ENCODE peak calls at places on chromosomes 1 and 21, in four cellular contexts. One of them, this sample, is unnamed.

GRCh38 chr21:37793660-37794059 is 122.6 kb downstream of the KCNJ6 start:
- DNase-seq in GM12878: no peak
- DNase-seq in H1: no peak
- DNase-seq in HepG2: no peak
- DNase-seq in this sample: no peak

GRCh38 chr21:30126575-30126974 is 40.0 kb downstream of the CLDN17 start:
- DNase-seq in GM12878: no peak
- DNase-seq in H1: no peak
- DNase-seq in HepG2: no peak
- DNase-seq in this sample: no peak

GRCh38 chr1:67393240-67393639 is 37.0 kb downstream of the SERBP1 start:
- DNase-seq in GM12878: no peak
- DNase-seq in H1: no peak
- DNase-seq in HepG2: no peak
- DNase-seq in this sample: no peak

GRCh38 chr1:226763741-226764264 is 24.7 kb upstream of the ITPKB start:
- DNase-seq in GM12878: no peak
- DNase-seq in H1: no peak
- DNase-seq in HepG2: no peak
- DNase-seq in this sample: no peak

GRCh38 chr1:113875714-113876113 is 4.2 kb upstream of the PTPN22 start:
- DNase-seq in GM12878: peak
- DNase-seq in H1: no peak
- DNase-seq in HepG2: no peak
- DNase-seq in this sample: no peak

GRCh38 chr1:31413405-31414005 is 492 bp downstream of the SERINC2 start:
- DNase-seq in GM12878: no peak
- DNase-seq in H1: peak
- DNase-seq in HepG2: no peak
- DNase-seq in this sample: peak

GRCh38 chr21:37550618-37551405 is 184.2 kb downstream of the DYRK1A start:
- DNase-seq in GM12878: no peak
- DNase-seq in H1: no peak
- DNase-seq in HepG2: no peak
- DNase-seq in this sample: peak

GRCh38 chr21:28277324-28277723 is 715.4 kb downstream of the LTN1 start:
- DNase-seq in GM12878: no peak
- DNase-seq in H1: no peak
- DNase-seq in HepG2: no peak
- DNase-seq in this sample: no peak

GRCh38 chr1:37403166-37403565 is 71.2 kb upstream of the ZC3H12A start:
- DNase-seq in GM12878: no peak
- DNase-seq in H1: no peak
- DNase-seq in HepG2: no peak
- DNase-seq in this sample: no peak

GRCh38 chr1:206790502-206791250 is 18.4 kb upstream of the IL10 start:
- DNase-seq in GM12878: no peak
- DNase-seq in H1: no peak
- DNase-seq in HepG2: no peak
- DNase-seq in this sample: no peak

GRCh38 chr1:37037675-37038074 is 3.4 kb upstream of the GRIK3 start:
- DNase-seq in GM12878: no peak
- DNase-seq in H1: no peak
- DNase-seq in HepG2: no peak
- DNase-seq in this sample: no peak

GRCh38 chr1:35539073-35539823 is 18.0 kb downstream of the KIAA0319L start:
- DNase-seq in GM12878: peak
- DNase-seq in H1: no peak
- DNase-seq in HepG2: no peak
- DNase-seq in this sample: no peak

GRCh38 chr1:12696658-12697057 is 19.3 kb upstream of the AADACL3 start:
- DNase-seq in GM12878: no peak
- DNase-seq in H1: no peak
- DNase-seq in HepG2: no peak
- DNase-seq in this sample: no peak

GRCh38 chr1:160061376-160062100 is 8.4 kb downstream of the KCNJ10 start:
- DNase-seq in GM12878: no peak
- DNase-seq in H1: no peak
- DNase-seq in HepG2: no peak
- DNase-seq in this sample: peak

GRCh38 chr1:169105434-169106094 is 926 bp upstream of the ATP1B1 start:
- DNase-seq in GM12878: no peak
- DNase-seq in H1: peak
- DNase-seq in HepG2: peak
- DNase-seq in this sample: peak

GRCh38 chr1:56803561-56804156 is 15.5 kb downstream of the FYB2 start:
- DNase-seq in GM12878: no peak
- DNase-seq in H1: peak
- DNase-seq in HepG2: peak
- DNase-seq in this sample: peak

GRCh38 chr1:150810958-150811676 is 3.1 kb upstream of the CTSK start:
- DNase-seq in GM12878: no peak
- DNase-seq in H1: no peak
- DNase-seq in HepG2: no peak
- DNase-seq in this sample: no peak

GRCh38 chr1:26686795-26687194 is 9.0 kb upstream of the ARID1A start:
- DNase-seq in GM12878: no peak
- DNase-seq in H1: no peak
- DNase-seq in HepG2: no peak
- DNase-seq in this sample: peak

GRCh38 chr1:221522440-221523050 is 219.3 kb downstream of the DUSP10 start:
- DNase-seq in GM12878: no peak
- DNase-seq in H1: no peak
- DNase-seq in HepG2: no peak
- DNase-seq in this sample: no peak

GRCh38 chr1:230983811-230984210 is 4.9 kb downstream of the ARV1 start:
- DNase-seq in GM12878: no peak
- DNase-seq in H1: no peak
- DNase-seq in HepG2: no peak
- DNase-seq in this sample: no peak

GRCh38 chr1:212721388-212722247 is 22.0 kb upstream of the BATF3 start:
- DNase-seq in GM12878: no peak
- DNase-seq in H1: no peak
- DNase-seq in HepG2: peak
- DNase-seq in this sample: peak

GRCh38 chr1:28835237-28835650 is 23.3 kb downstream of the OPRD1 start:
- DNase-seq in GM12878: no peak
- DNase-seq in H1: no peak
- DNase-seq in HepG2: no peak
- DNase-seq in this sample: no peak

GRCh38 chr1:117981455-117982192 is 52.1 kb downstream of the WDR3 start:
- DNase-seq in GM12878: no peak
- DNase-seq in H1: no peak
- DNase-seq in HepG2: no peak
- DNase-seq in this sample: no peak

GRCh38 chr1:101290922-101291561 is 54.2 kb downstream of the S1PR1 start:
- DNase-seq in GM12878: no peak
- DNase-seq in H1: no peak
- DNase-seq in HepG2: no peak
- DNase-seq in this sample: no peak

GRCh38 chr1:183578846-183579245 is 11.4 kb downstream of the NCF2 start:
- DNase-seq in GM12878: no peak
- DNase-seq in H1: no peak
- DNase-seq in HepG2: no peak
- DNase-seq in this sample: no peak

GRCh38 chr21:15197696-15198095 is 132.9 kb upstream of the NRIP1 start:
- DNase-seq in GM12878: no peak
- DNase-seq in H1: no peak
- DNase-seq in HepG2: no peak
- DNase-seq in this sample: no peak

GRCh38 chr1:191498825-191499224 is 659.4 kb upstream of the RGS18 start:
- DNase-seq in GM12878: no peak
- DNase-seq in H1: no peak
- DNase-seq in HepG2: no peak
- DNase-seq in this sample: no peak

GRCh38 chr1:89953072-89953626 is 41.8 kb upstream of the ZNF326 start:
- DNase-seq in GM12878: peak
- DNase-seq in H1: peak
- DNase-seq in HepG2: peak
- DNase-seq in this sample: peak

GRCh38 chr21:44500111-44500510 is 39.9 kb downstream of the KRTAP10-1 start:
- DNase-seq in GM12878: no peak
- DNase-seq in H1: no peak
- DNase-seq in HepG2: no peak
- DNase-seq in this sample: no peak

GRCh38 chr1:228455715-228456114 is 31.5 kb upstream of the RNF187 start:
- DNase-seq in GM12878: no peak
- DNase-seq in H1: no peak
- DNase-seq in HepG2: no peak
- DNase-seq in this sample: peak

GRCh38 chr1:41800237-41800902 is 118.4 kb downstream of the HIVEP3 start:
- DNase-seq in GM12878: peak
- DNase-seq in H1: no peak
- DNase-seq in HepG2: no peak
- DNase-seq in this sample: no peak

GRCh38 chr1:164051791-164052190 is 507.2 kb upstream of the PBX1 start:
- DNase-seq in GM12878: no peak
- DNase-seq in H1: no peak
- DNase-seq in HepG2: no peak
- DNase-seq in this sample: no peak
- TF ChIP-seq SRF in GM12878: no peak
- TF ChIP-seq SRF in H1: no peak
- TF ChIP-seq SRF in HepG2: no peak
- TF ChIP-seq SRF in this sample: no peak

GRCh38 chr1:81706650-81707435 is 93.9 kb upstream of the ADGRL2 start:
- DNase-seq in GM12878: no peak
- DNase-seq in H1: no peak
- DNase-seq in HepG2: no peak
- DNase-seq in this sample: no peak
- TF ChIP-seq HDAC6 in GM12878: no peak
- TF ChIP-seq HDAC6 in H1: no peak
- TF ChIP-seq HDAC6 in HepG2: no peak
- TF ChIP-seq HDAC6 in this sample: no peak

GRCh38 chr1:106755682-106756406 is 300.6 kb upstream of the PRMT6 start:
- DNase-seq in GM12878: no peak
- DNase-seq in H1: no peak
- DNase-seq in HepG2: no peak
- DNase-seq in this sample: no peak

GRCh38 chr1:106753069-106753468 is 303.4 kb upstream of the PRMT6 start:
- DNase-seq in GM12878: no peak
- DNase-seq in H1: no peak
- DNase-seq in HepG2: no peak
- DNase-seq in this sample: no peak

GRCh38 chr1:106754957-106755356 is 301.5 kb upstream of the PRMT6 start:
- DNase-seq in GM12878: no peak
- DNase-seq in H1: no peak
- DNase-seq in HepG2: no peak
- DNase-seq in this sample: no peak

GRCh38 chr1:106756752-106757151 is 299.7 kb upstream of the PRMT6 start:
- DNase-seq in GM12878: no peak
- DNase-seq in H1: no peak
- DNase-seq in HepG2: no peak
- DNase-seq in this sample: no peak
- TF ChIP-seq SRF in GM12878: no peak
- TF ChIP-seq SRF in H1: no peak
- TF ChIP-seq SRF in HepG2: no peak
- TF ChIP-seq SRF in this sample: no peak

GRCh38 chr1:182337736-182338571 is 53.6 kb downstream of the GLUL start:
- DNase-seq in GM12878: no peak
- DNase-seq in H1: no peak
- DNase-seq in HepG2: no peak
- DNase-seq in this sample: peak
- TF ChIP-seq HDAC6 in GM12878: no peak
- TF ChIP-seq HDAC6 in H1: no peak
- TF ChIP-seq HDAC6 in HepG2: no peak
- TF ChIP-seq HDAC6 in this sample: no peak